ENCODE peak calls at places on chromosomes 1 and 21, in six cellular contexts. One of them, this sample, is unnamed. For H3K4me1, the result is how much of the 10 kb centered on the place peaks cover.

GRCh38 chr1:78092686-78093085 is 46.9 kb downstream of the GIPC2 start:
- DNase-seq in heart left ventricle: no peak
- DNase-seq in transverse colon: no peak
- DNase-seq in uterus: no peak
- DNase-seq in esophagus squamous epithelium: no peak
- DNase-seq in K562: no peak
- DNase-seq in this sample: no peak

GRCh38 chr21:44761747-44762208 is 39.8 kb downstream of the UBE2G2 start:
- DNase-seq in K562: no peak
- DNase-seq in esophagus squamous epithelium: no peak
- DNase-seq in heart left ventricle: no peak
- DNase-seq in uterus: no peak
- DNase-seq in transverse colon: peak
- DNase-seq in this sample: no peak

GRCh38 chr1:178819123-178819522 is 51.8 kb downstream of the ANGPTL1 start:
- DNase-seq in K562: no peak
- DNase-seq in transverse colon: no peak
- DNase-seq in uterus: no peak
- DNase-seq in heart left ventricle: no peak
- DNase-seq in esophagus squamous epithelium: no peak
- DNase-seq in this sample: no peak

GRCh38 chr1:67570473-67571143 is 114.4 kb upstream of the GADD45A start:
- DNase-seq in heart left ventricle: no peak
- DNase-seq in esophagus squamous epithelium: no peak
- DNase-seq in transverse colon: no peak
- DNase-seq in uterus: no peak
- DNase-seq in K562: peak
- DNase-seq in this sample: no peak

GRCh38 chr1:113868387-113869083 is 3.0 kb downstream of the PTPN22 start:
- DNase-seq in heart left ventricle: no peak
- DNase-seq in esophagus squamous epithelium: no peak
- DNase-seq in uterus: no peak
- DNase-seq in K562: no peak
- DNase-seq in transverse colon: no peak
- DNase-seq in this sample: no peak

GRCh38 chr1:165226326-165226725 is 130.2 kb downstream of the LMX1A start:
- DNase-seq in uterus: no peak
- DNase-seq in esophagus squamous epithelium: no peak
- DNase-seq in transverse colon: no peak
- DNase-seq in K562: no peak
- DNase-seq in heart left ventricle: no peak
- DNase-seq in this sample: no peak

GRCh38 chr1:50272923-50273322 is 150.3 kb downstream of the DMRTA2 start:
- DNase-seq in esophagus squamous epithelium: no peak
- DNase-seq in transverse colon: no peak
- DNase-seq in K562: no peak
- DNase-seq in uterus: no peak
- DNase-seq in heart left ventricle: no peak
- DNase-seq in this sample: no peak

GRCh38 chr21:39106881-39107462 is 76.3 kb downstream of the PSMG1 start:
- DNase-seq in esophagus squamous epithelium: no peak
- DNase-seq in K562: no peak
- DNase-seq in uterus: no peak
- DNase-seq in transverse colon: no peak
- DNase-seq in heart left ventricle: no peak
- DNase-seq in this sample: no peak

GRCh38 chr1:32963746-32964460 is 706 bp downstream of the RNF19B start:
- DNase-seq in K562: peak
- DNase-seq in uterus: peak
- DNase-seq in transverse colon: peak
- DNase-seq in esophagus squamous epithelium: no peak
- DNase-seq in heart left ventricle: peak
- DNase-seq in this sample: peak

GRCh38 chr1:201542166-201543045 is 3.5 kb downstream of the NAV1 start:
- DNase-seq in transverse colon: no peak
- DNase-seq in K562: no peak
- DNase-seq in uterus: no peak
- DNase-seq in heart left ventricle: peak
- DNase-seq in esophagus squamous epithelium: no peak
- DNase-seq in this sample: no peak

GRCh38 chr1:145826030-145826429 is 2.0 kb downstream of the POLR3C start:
- DNase-seq in esophagus squamous epithelium: no peak
- DNase-seq in transverse colon: no peak
- DNase-seq in heart left ventricle: no peak
- DNase-seq in uterus: no peak
- DNase-seq in K562: no peak
- DNase-seq in this sample: no peak

GRCh38 chr1:244413736-244414135 is 38.0 kb downstream of the ADSS2 start:
- DNase-seq in heart left ventricle: no peak
- DNase-seq in esophagus squamous epithelium: no peak
- DNase-seq in transverse colon: no peak
- DNase-seq in uterus: no peak
- DNase-seq in K562: no peak
- DNase-seq in this sample: no peak

GRCh38 chr1:224594360-224594759 is 21.8 kb upstream of the CNIH3 start:
- DNase-seq in uterus: no peak
- DNase-seq in esophagus squamous epithelium: no peak
- DNase-seq in heart left ventricle: no peak
- DNase-seq in transverse colon: no peak
- DNase-seq in K562: no peak
- DNase-seq in this sample: no peak

GRCh38 chr1:214454619-214455396 is 96.6 kb downstream of the PTPN14 start:
- DNase-seq in esophagus squamous epithelium: no peak
- DNase-seq in K562: no peak
- DNase-seq in heart left ventricle: no peak
- DNase-seq in uterus: no peak
- DNase-seq in transverse colon: no peak
- DNase-seq in this sample: no peak

GRCh38 chr1:93056214-93056613 is 22.9 kb upstream of the MTF2 start:
- DNase-seq in K562: peak
- DNase-seq in uterus: no peak
- DNase-seq in heart left ventricle: no peak
- DNase-seq in esophagus squamous epithelium: no peak
- DNase-seq in transverse colon: no peak
- DNase-seq in this sample: no peak

GRCh38 chr21:43899307-43900077 is 34.5 kb downstream of the AGPAT3 start:
- DNase-seq in transverse colon: no peak
- DNase-seq in uterus: no peak
- DNase-seq in esophagus squamous epithelium: no peak
- DNase-seq in heart left ventricle: no peak
- DNase-seq in K562: no peak
- DNase-seq in this sample: no peak

GRCh38 chr1:16138772-16139221 is 17.1 kb downstream of the EPHA2 start:
- DNase-seq in transverse colon: no peak
- DNase-seq in heart left ventricle: peak
- DNase-seq in K562: no peak
- DNase-seq in uterus: no peak
- DNase-seq in esophagus squamous epithelium: no peak
- DNase-seq in this sample: no peak

GRCh38 chr1:234608026-234608719 is 1.8 kb downstream of the IRF2BP2 start:
- DNase-seq in transverse colon: peak
- DNase-seq in heart left ventricle: peak
- DNase-seq in K562: peak
- DNase-seq in esophagus squamous epithelium: peak
- DNase-seq in uterus: peak
- DNase-seq in this sample: peak

GRCh38 chr1:67514786-67515185 is 84.6 kb upstream of the SERBP1 start:
- DNase-seq in heart left ventricle: no peak
- DNase-seq in esophagus squamous epithelium: no peak
- DNase-seq in transverse colon: no peak
- DNase-seq in uterus: no peak
- DNase-seq in K562: no peak
- DNase-seq in this sample: no peak

GRCh38 chr1:212637902-212638301 is 29.3 kb downstream of the ATF3 start:
- DNase-seq in K562: no peak
- DNase-seq in uterus: no peak
- DNase-seq in transverse colon: no peak
- DNase-seq in esophagus squamous epithelium: no peak
- DNase-seq in heart left ventricle: no peak
- DNase-seq in this sample: no peak

GRCh38 chr1:59766463-59766862 is 48.3 kb upstream of the HOOK1 start:
- DNase-seq in uterus: no peak
- DNase-seq in esophagus squamous epithelium: no peak
- DNase-seq in K562: no peak
- DNase-seq in transverse colon: no peak
- DNase-seq in heart left ventricle: no peak
- DNase-seq in this sample: no peak

GRCh38 chr1:45375104-45376090 is 35.2 kb upstream of the MUTYH start:
- DNase-seq in esophagus squamous epithelium: no peak
- DNase-seq in heart left ventricle: no peak
- DNase-seq in K562: no peak
- DNase-seq in transverse colon: no peak
- DNase-seq in uterus: no peak
- DNase-seq in this sample: no peak

GRCh38 chr1:177927021-177927596 is 42.7 kb downstream of the SEC16B start:
- DNase-seq in transverse colon: no peak
- DNase-seq in uterus: no peak
- DNase-seq in heart left ventricle: no peak
- DNase-seq in K562: no peak
- DNase-seq in esophagus squamous epithelium: no peak
- DNase-seq in this sample: no peak

GRCh38 chr1:230037261-230037660 is 29.8 kb upstream of the GALNT2 start:
- DNase-seq in heart left ventricle: no peak
- DNase-seq in K562: no peak
- DNase-seq in esophagus squamous epithelium: no peak
- DNase-seq in uterus: no peak
- DNase-seq in transverse colon: no peak
- DNase-seq in this sample: no peak

DNA sequence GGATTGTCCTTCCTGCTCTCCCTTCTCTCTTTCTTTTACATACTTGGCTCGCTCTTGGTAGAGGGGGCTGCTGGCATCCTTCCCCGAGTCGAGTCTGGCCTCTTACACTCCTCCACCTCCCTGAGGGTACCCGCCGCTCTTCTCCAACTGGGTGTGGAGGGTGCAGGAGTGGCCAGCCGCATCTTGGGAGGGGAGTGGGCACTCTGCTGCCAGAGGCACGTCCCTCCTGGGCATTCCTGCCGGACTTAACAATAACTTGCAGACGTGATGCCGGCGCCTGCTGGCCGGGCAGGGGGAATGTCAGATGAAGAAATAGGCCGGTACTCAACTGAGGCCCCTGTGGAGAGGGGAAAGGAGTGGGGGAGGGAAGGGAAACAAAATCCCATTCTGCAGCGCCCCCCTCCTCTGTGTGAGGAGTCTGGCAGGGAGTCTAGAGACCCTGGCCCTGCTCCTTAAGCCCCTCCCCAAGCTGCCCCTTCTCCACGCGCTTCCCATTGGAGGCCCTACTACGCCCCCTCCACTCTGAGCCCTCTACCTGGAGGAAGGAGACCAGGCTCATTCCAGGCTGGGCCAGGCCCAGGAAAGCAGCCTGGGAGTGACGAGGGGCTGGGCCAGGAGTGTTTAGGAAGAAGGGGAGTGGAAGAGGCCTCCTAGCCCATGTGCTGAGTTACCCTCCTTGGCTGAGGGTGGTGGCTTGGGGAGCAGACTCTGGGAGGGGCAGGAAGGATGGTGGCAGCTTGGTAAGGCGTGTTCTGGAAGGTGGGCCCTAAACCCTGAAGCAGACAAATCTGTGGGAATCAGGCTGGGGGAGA is 1.8 kb downstream of the ATP2B4 start:
- DNase-seq in heart left ventricle: peak
- DNase-seq in transverse colon: peak
- DNase-seq in esophagus squamous epithelium: no peak
- DNase-seq in K562: no peak
- DNase-seq in uterus: peak
- DNase-seq in this sample: peak
- H3K4me1 ChIP-seq in heart left ventricle: under half
- H3K4me1 ChIP-seq in transverse colon: under half
- H3K4me1 ChIP-seq in esophagus squamous epithelium: half or more
- H3K4me1 ChIP-seq in K562: under half
- H3K4me1 ChIP-seq in uterus: under half
- H3K4me1 ChIP-seq in this sample: under half

GRCh38 chr1:208242829-208243521 is 1.2 kb downstream of the PLXNA2 start:
- DNase-seq in esophagus squamous epithelium: no peak
- DNase-seq in heart left ventricle: no peak
- DNase-seq in uterus: no peak
- DNase-seq in K562: peak
- DNase-seq in transverse colon: peak
- DNase-seq in this sample: peak

GRCh38 chr1:208245185-208245705 is 1.1 kb upstream of the PLXNA2 start:
- DNase-seq in esophagus squamous epithelium: peak
- DNase-seq in K562: peak
- DNase-seq in transverse colon: peak
- DNase-seq in heart left ventricle: peak
- DNase-seq in uterus: peak
- DNase-seq in this sample: peak

GRCh38 chr1:208244584-208244916 is 366 bp upstream of the PLXNA2 start:
- DNase-seq in K562: no peak
- DNase-seq in heart left ventricle: no peak
- DNase-seq in transverse colon: no peak
- DNase-seq in esophagus squamous epithelium: no peak
- DNase-seq in uterus: no peak
- DNase-seq in this sample: no peak

GRCh38 chr1:208243522-208243850 is 698 bp downstream of the PLXNA2 start:
- DNase-seq in K562: peak
- DNase-seq in uterus: no peak
- DNase-seq in esophagus squamous epithelium: no peak
- DNase-seq in heart left ventricle: no peak
- DNase-seq in transverse colon: no peak
- DNase-seq in this sample: peak

GRCh38 chr1:208243851-208244583 is at the start of gene PLXNA2:
- DNase-seq in uterus: peak
- DNase-seq in esophagus squamous epithelium: peak
- DNase-seq in heart left ventricle: peak
- DNase-seq in transverse colon: peak
- DNase-seq in K562: peak
- DNase-seq in this sample: peak
- TF ChIP-seq POLR2A in uterus: peak
- TF ChIP-seq POLR2A in esophagus squamous epithelium: no peak
- TF ChIP-seq POLR2A in heart left ventricle: no peak
- TF ChIP-seq POLR2A in transverse colon: peak
- TF ChIP-seq POLR2A in K562: no peak
- TF ChIP-seq POLR2A in this sample: no peak

GRCh38 chr1:101242331-101243050 is 5.7 kb downstream of the S1PR1 start:
- DNase-seq in uterus: no peak
- DNase-seq in esophagus squamous epithelium: no peak
- DNase-seq in transverse colon: no peak
- DNase-seq in K562: no peak
- DNase-seq in heart left ventricle: peak
- DNase-seq in this sample: no peak
- H3K4me1 ChIP-seq in uterus: under half
- H3K4me1 ChIP-seq in esophagus squamous epithelium: under half
- H3K4me1 ChIP-seq in transverse colon: under half
- H3K4me1 ChIP-seq in K562: under half
- H3K4me1 ChIP-seq in heart left ventricle: under half
- H3K4me1 ChIP-seq in this sample: under half

DNA sequence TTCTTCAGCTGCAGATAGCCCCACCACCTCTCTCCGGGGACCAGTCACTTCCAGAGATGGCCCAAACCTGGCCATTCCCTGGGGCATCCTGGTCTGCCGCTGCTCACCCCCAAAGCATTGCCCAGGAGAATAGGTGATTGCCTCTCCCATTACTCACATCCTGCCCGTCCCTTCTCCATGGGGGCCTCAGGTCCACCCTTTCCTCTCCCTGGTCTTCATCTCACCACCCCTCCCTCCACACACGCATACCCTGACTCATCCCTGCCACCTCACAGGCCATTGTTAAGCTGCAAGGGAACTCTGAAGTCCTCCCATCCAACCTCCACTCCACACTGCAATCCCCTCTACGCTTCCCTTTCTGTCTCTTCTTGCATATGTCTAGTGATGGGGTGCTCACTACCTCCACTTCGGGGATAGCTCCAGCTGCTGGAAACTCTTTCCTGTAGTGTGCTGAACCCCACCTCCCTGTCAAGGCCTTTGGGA is at the start of gene PLEKHG5:
- DNase-seq in esophagus squamous epithelium: no peak
- DNase-seq in K562: no peak
- DNase-seq in uterus: no peak
- DNase-seq in heart left ventricle: no peak
- DNase-seq in transverse colon: no peak
- DNase-seq in this sample: no peak
- TF ChIP-seq POLR2A in esophagus squamous epithelium: no peak
- TF ChIP-seq POLR2A in K562: no peak
- TF ChIP-seq POLR2A in uterus: no peak
- TF ChIP-seq POLR2A in heart left ventricle: no peak
- TF ChIP-seq POLR2A in transverse colon: no peak
- TF ChIP-seq POLR2A in this sample: no peak